ENCODE peak calls at places on chromosomes 1 and 21, in six cellular contexts. Y is M059J, G is NCI-H345, N is NCI-H510A treated with DMSO at 0.1 percent for 48 hours, P is HTR-8/SVneo, Q is ELR. M is an unnamed sample.
A peak's percentile ranks its signal among the peaks of the same experiment; 100 is the strongest.

GRCh38 chr1:42943166-42943565 is 15.5 kb downstream of the SLC2A1 start:
- DNase-seq in Y (peak; percentile 98), G (no peak), N (peak; percentile 87), P (no peak), Q (no peak), M (peak; percentile 75)

GRCh38 chr1:117093870-117094621 is 27.5 kb downstream of the TRIM45 start:
- DNase-seq in Y (peak; percentile 91), G (no peak), N (no peak), P (peak; percentile 19), Q (peak; percentile 87), M (peak; percentile 27)

GRCh38 chr1:234533975-234534876 is 55.2 kb upstream of the TARBP1 start:
- DNase-seq in Y (peak; percentile 71), G (peak; percentile 66), N (no peak), P (no peak), Q (no peak), M (no peak)

GRCh38 chr1:228362141-228362883 is 44.3 kb downstream of the TRIM11 start:
- DNase-seq in Y (no peak), G (no peak), N (no peak), P (no peak), Q (no peak), M (no peak)

GRCh38 chr1:160814856-160815255 is 18.9 kb downstream of the LY9 start:
- DNase-seq in Y (no peak), G (no peak), N (no peak), P (no peak), Q (no peak), M (no peak)

GRCh38 chr1:29341936-29342335 is 105.6 kb downstream of the PTPRU start:
- DNase-seq in Y (peak; percentile 9), G (no peak), N (no peak), P (no peak), Q (peak; percentile 26), M (no peak)

GRCh38 chr1:181712636-181713238 is 229.4 kb downstream of the CACNA1E start:
- DNase-seq in Y (no peak), G (no peak), N (no peak), P (no peak), Q (no peak), M (no peak)

GRCh38 chr1:17155257-17155895 is 36.1 kb upstream of the PADI2 start:
- DNase-seq in Y (no peak), G (no peak), N (no peak), P (no peak), Q (no peak), M (no peak)

GRCh38 chr21:45575993-45576837 is 34.0 kb upstream of the SLC19A1 start:
- DNase-seq in Y (no peak), G (no peak), N (no peak), P (no peak), Q (no peak), M (no peak)

GRCh38 chr1:44471911-44472439 is 66.9 kb downstream of the RNF220 start:
- DNase-seq in Y (no peak), G (no peak), N (no peak), P (no peak), Q (no peak), M (no peak)